ENCODE peak calls at places on chromosomes 3 and 15, in five cellular contexts. T is skeletal muscle cell, E is dorsolateral prefrontal cortex, L is OCI-LY7, I is NCI-H460. Y is an unnamed sample.
A peak's percentile ranks its signal among the peaks of the same experiment; 100 is the strongest.

GRCh38 chr15:62163847-62164499 is 1.1 kb downstream of the C2CD4B start:
- DNase-seq in E (no peak), L (no peak), I (no peak), T (no peak), Y (no peak)

GRCh38 chr15:90413411-90414379 is 25.7 kb downstream of the IQGAP1 start:
- DNase-seq in L (no peak), I (no peak), T (no peak), E (no peak), Y (no peak)

GRCh38 chr3:66338927-66339326 is 118.1 kb downstream of the SLC25A26 start:
- DNase-seq in E (no peak), L (no peak), I (no peak), T (no peak), Y (peak; percentile 61)

GRCh38 chr15:39511915-39512260 is 69.0 kb upstream of the THBS1 start:
- DNase-seq in E (no peak), L (no peak), T (peak; percentile 92), I (no peak), Y (no peak)

GRCh38 chr3:63279442-63279841 is 1.3 kb downstream of the SYNPR start:
- DNase-seq in L (no peak), E (peak; percentile 40), T (no peak), I (no peak), Y (peak; percentile 12)

GRCh38 chr3:55750525-55750924 is 263.4 kb upstream of the WNT5A start:
- DNase-seq in T (peak; percentile 79), L (no peak), I (no peak), E (no peak), Y (no peak)

GRCh38 chr3:196298521-196298920 is 11.0 kb upstream of the PCYT1A start:
- DNase-seq in T (no peak), E (no peak), L (no peak), I (no peak), Y (no peak)

GRCh38 chr15:75675579-75676404 is 28.1 kb downstream of the SNX33 start:
- DNase-seq in I (no peak), E (no peak), T (no peak), L (no peak), Y (no peak)

GRCh38 chr15:56732135-56732880 is 1.0 kb downstream of the ZNF280D start:
- DNase-seq in T (no peak), I (no peak), E (no peak), L (peak; percentile 31), Y (no peak)

GRCh38 chr15:61720197-61720596 is 340.1 kb downstream of the VPS13C start:
- DNase-seq in T (no peak), I (no peak), E (no peak), L (no peak), Y (no peak)

GRCh38 chr3:144931590-144931989 is 960.0 kb downstream of the DIPK2A start:
- DNase-seq in L (no peak), T (no peak), E (no peak), I (no peak), Y (no peak)

GRCh38 chr15:77503240-77503639 is 82.6 kb downstream of the HMG20A start:
- DNase-seq in I (no peak), L (no peak), T (no peak), E (no peak), Y (no peak)

GRCh38 chr15:38425269-38425668 is 28.7 kb upstream of the FAM98B start:
- DNase-seq in L (no peak), T (no peak), E (no peak), I (no peak), Y (no peak)

GRCh38 chr3:143283432-143284128 is 164.0 kb downstream of the CHST2 start:
- DNase-seq in T (no peak), L (no peak), E (no peak), I (no peak), Y (no peak)

GRCh38 chr3:51539291-51539891 is 872 bp downstream of the RAD54L2 start:
- DNase-seq in E (peak; percentile 8), I (no peak), L (peak; percentile 51), T (peak; percentile 32), Y (peak; percentile 87)

GRCh38 chr15:85618956-85619491 is 175.7 kb downstream of the KLHL25 start:
- DNase-seq in I (peak; percentile 30), E (peak; percentile 4), T (peak; percentile 98), L (no peak), Y (peak; percentile 89)

GRCh38 chr15:82968066-82968465 is 15.5 kb upstream of the HOMER2 start:
- DNase-seq in T (no peak), E (no peak), I (no peak), L (no peak), Y (no peak)

GRCh38 chr3:126305427-126305826 is 51.8 kb downstream of the KLF15 start:
- DNase-seq in T (no peak), L (no peak), I (no peak), E (no peak), Y (no peak)

GRCh38 chr3:151230644-151231043 is 27.6 kb upstream of the GPR171 start:
- DNase-seq in I (no peak), T (no peak), L (peak; percentile 10), E (no peak), Y (no peak)

GRCh38 chr15:82540055-82540983 is at the start of gene RPS17:
- DNase-seq in T (peak; percentile 86), I (peak; percentile 91), L (peak; percentile 96), E (peak; percentile 97), Y (peak; percentile 90)